ENCODE peak calls at places on chromosome 1, in five cellular contexts. One of them, this sample, is unnamed.

GRCh38 chr1:217564833-217565232 is 66.1 kb downstream of the GPATCH2 start:
- DNase-seq in GM12878: no peak
- DNase-seq in HCT116: no peak
- DNase-seq in cardiac muscle cell: no peak
- DNase-seq in choroid plexus epithelial cell: no peak
- DNase-seq in this sample: no peak

GRCh38 chr1:231522038-231522437 is 6.4 kb upstream of the TSNAX start:
- DNase-seq in HCT116: no peak
- DNase-seq in GM12878: no peak
- DNase-seq in choroid plexus epithelial cell: no peak
- DNase-seq in cardiac muscle cell: no peak
- DNase-seq in this sample: no peak

GRCh38 chr1:197958438-197958837 is 41.3 kb downstream of the LHX9 start:
- DNase-seq in GM12878: no peak
- DNase-seq in cardiac muscle cell: no peak
- DNase-seq in HCT116: no peak
- DNase-seq in choroid plexus epithelial cell: no peak
- DNase-seq in this sample: no peak

GRCh38 chr1:237851209-237851845 is 39.4 kb downstream of the ZP4 start:
- DNase-seq in GM12878: no peak
- DNase-seq in cardiac muscle cell: peak; percentile 79
- DNase-seq in HCT116: no peak
- DNase-seq in choroid plexus epithelial cell: peak; percentile 48
- DNase-seq in this sample: peak; percentile 59

GRCh38 chr1:240352769-240353168 is 259.2 kb downstream of the GREM2 start:
- DNase-seq in GM12878: no peak
- DNase-seq in HCT116: no peak
- DNase-seq in choroid plexus epithelial cell: peak; percentile 67
- DNase-seq in cardiac muscle cell: no peak
- DNase-seq in this sample: no peak

GRCh38 chr1:35569956-35570355 is 3.2 kb upstream of the TFAP2E start:
- DNase-seq in HCT116: no peak
- DNase-seq in cardiac muscle cell: no peak
- DNase-seq in GM12878: no peak
- DNase-seq in choroid plexus epithelial cell: no peak
- DNase-seq in this sample: no peak

GRCh38 chr1:229161740-229162139 is 109.2 kb upstream of the RAB4A start:
- DNase-seq in cardiac muscle cell: no peak
- DNase-seq in HCT116: no peak
- DNase-seq in GM12878: no peak
- DNase-seq in choroid plexus epithelial cell: no peak
- DNase-seq in this sample: no peak

GRCh38 chr1:2646837-2647236 is 14.0 kb upstream of the MMEL1 start:
- DNase-seq in HCT116: no peak
- DNase-seq in cardiac muscle cell: no peak
- DNase-seq in GM12878: no peak
- DNase-seq in choroid plexus epithelial cell: no peak
- DNase-seq in this sample: no peak

GRCh38 chr1:82604524-82604923 is 803.8 kb downstream of the ADGRL2 start:
- DNase-seq in cardiac muscle cell: peak; percentile 55
- DNase-seq in HCT116: no peak
- DNase-seq in choroid plexus epithelial cell: no peak
- DNase-seq in GM12878: no peak
- DNase-seq in this sample: no peak
- TF ChIP-seq CTCF in cardiac muscle cell: no peak
- TF ChIP-seq CTCF in HCT116: peak; percentile 22
- TF ChIP-seq CTCF in choroid plexus epithelial cell: no peak
- TF ChIP-seq CTCF in GM12878: peak; percentile 16
- TF ChIP-seq CTCF in this sample: no peak

GRCh38 chr1:215423288-215423687 is 143.8 kb upstream of the KCTD3 start:
- DNase-seq in GM12878: no peak
- DNase-seq in HCT116: no peak
- DNase-seq in choroid plexus epithelial cell: no peak
- DNase-seq in cardiac muscle cell: no peak
- DNase-seq in this sample: no peak
- H3K4me3 ChIP-seq in GM12878: no peak overlapping the region
- H3K4me3 ChIP-seq in HCT116: no peak overlapping the region
- H3K4me3 ChIP-seq in choroid plexus epithelial cell: no peak overlapping the region
- H3K4me3 ChIP-seq in cardiac muscle cell: no peak overlapping the region
- H3K4me3 ChIP-seq in this sample: no peak overlapping the region

GRCh38 chr1:109598655-109599054 is 20.8 kb downstream of the GNAT2 start:
- DNase-seq in GM12878: no peak
- DNase-seq in cardiac muscle cell: peak; percentile 42
- DNase-seq in choroid plexus epithelial cell: peak; percentile 58
- DNase-seq in HCT116: no peak
- DNase-seq in this sample: no peak
- TF ChIP-seq CTCF in GM12878: peak; percentile 13
- TF ChIP-seq CTCF in cardiac muscle cell: peak; percentile 19
- TF ChIP-seq CTCF in choroid plexus epithelial cell: peak; percentile 58
- TF ChIP-seq CTCF in HCT116: peak; percentile 30
- TF ChIP-seq CTCF in this sample: no peak

GRCh38 chr1:28114844-28115243 is 26.4 kb upstream of the EYA3 start:
- DNase-seq in GM12878: no peak
- DNase-seq in cardiac muscle cell: no peak
- DNase-seq in choroid plexus epithelial cell: no peak
- DNase-seq in HCT116: no peak
- DNase-seq in this sample: no peak
- H3K4me3 ChIP-seq in GM12878: no peak overlapping the region
- H3K4me3 ChIP-seq in cardiac muscle cell: no peak overlapping the region
- H3K4me3 ChIP-seq in choroid plexus epithelial cell: no peak overlapping the region
- H3K4me3 ChIP-seq in HCT116: no peak overlapping the region
- H3K4me3 ChIP-seq in this sample: no peak overlapping the region

GRCh38 chr1:6184083-6184783 is 4.1 kb upstream of the CHD5 start:
- DNase-seq in HCT116: no peak
- DNase-seq in cardiac muscle cell: no peak
- DNase-seq in choroid plexus epithelial cell: no peak
- DNase-seq in GM12878: no peak
- DNase-seq in this sample: no peak

GRCh38 chr1:6181347-6181770 is 1.2 kb upstream of the CHD5 start:
- DNase-seq in GM12878: no peak
- DNase-seq in choroid plexus epithelial cell: no peak
- DNase-seq in cardiac muscle cell: no peak
- DNase-seq in HCT116: no peak
- DNase-seq in this sample: no peak

GRCh38 chr1:6185151-6185550 is 5.0 kb upstream of the CHD5 start:
- DNase-seq in choroid plexus epithelial cell: peak; percentile 86
- DNase-seq in HCT116: no peak
- DNase-seq in GM12878: no peak
- DNase-seq in cardiac muscle cell: no peak
- DNase-seq in this sample: no peak

GRCh38 chr1:6185635-6186382 is 5.7 kb upstream of the CHD5 start:
- DNase-seq in cardiac muscle cell: peak; percentile 63
- DNase-seq in HCT116: no peak
- DNase-seq in GM12878: no peak
- DNase-seq in choroid plexus epithelial cell: peak; percentile 67
- DNase-seq in this sample: no peak

DNA sequence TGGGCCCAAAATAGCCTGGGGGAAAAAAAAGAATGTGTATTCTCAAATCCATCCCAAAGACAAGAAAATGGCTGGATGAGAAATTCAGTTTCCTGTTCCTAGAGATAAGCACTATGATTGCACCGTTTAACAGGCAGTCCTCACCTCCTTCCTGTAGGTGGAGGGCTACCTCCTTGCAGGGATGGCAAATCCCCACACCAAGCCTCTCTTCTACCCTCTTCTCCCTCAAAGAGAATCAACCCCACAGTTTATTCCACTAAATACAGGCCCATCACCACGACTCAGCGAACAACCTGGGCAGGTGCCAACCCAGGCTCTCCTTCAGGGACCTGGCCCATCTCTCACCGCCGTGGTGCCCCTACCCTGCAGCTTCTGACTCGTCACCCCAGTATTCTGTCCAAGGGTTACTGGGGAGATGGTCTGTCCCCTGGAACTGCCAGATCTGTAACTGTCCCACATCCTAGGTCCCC is 3.4 kb upstream of the CHD5 start:
- DNase-seq in GM12878: no peak
- DNase-seq in choroid plexus epithelial cell: no peak
- DNase-seq in cardiac muscle cell: no peak
- DNase-seq in HCT116: no peak
- DNase-seq in this sample: no peak
- TF ChIP-seq CTCF in GM12878: no peak
- TF ChIP-seq CTCF in choroid plexus epithelial cell: peak; percentile 28
- TF ChIP-seq CTCF in cardiac muscle cell: peak; percentile 8
- TF ChIP-seq CTCF in HCT116: peak; percentile 46
- TF ChIP-seq CTCF in this sample: no peak

GRCh38 chr1:182699673-182700350 is 15.4 kb upstream of the RGS8 start:
- DNase-seq in GM12878: no peak
- DNase-seq in cardiac muscle cell: peak; percentile 22
- DNase-seq in choroid plexus epithelial cell: no peak
- DNase-seq in HCT116: no peak
- DNase-seq in this sample: no peak
- H3K4me3 ChIP-seq in GM12878: no peak overlapping the region
- H3K4me3 ChIP-seq in cardiac muscle cell: no peak overlapping the region
- H3K4me3 ChIP-seq in choroid plexus epithelial cell: no peak overlapping the region
- H3K4me3 ChIP-seq in HCT116: no peak overlapping the region
- H3K4me3 ChIP-seq in this sample: no peak overlapping the region

This sample was measured in MM.1S.